ENCODE peak calls at places on chromosomes 4 and X, in six cellular contexts. G is left ventricle myocardium inferior, W is left lung, U is psoas muscle, T is GM12878, R is cardiac muscle cell. B is an unnamed sample. For H3K4me1 and H3K36me3, the result is how much of the 10 kb centered on the place peaks cover.

GRCh38 chr4:159242427-159242826 is 139.5 kb downstream of the RAPGEF2 start:
- DNase-seq in U (no peak), W (no peak), T (no peak), R (no peak), G (no peak), B (no peak)

GRCh38 chrX:39605866-39606265 is 491.9 kb downstream of the BCOR start:
- DNase-seq in T (no peak), W (no peak), G (no peak), U (no peak), R (no peak), B (no peak)

GRCh38 chr4:46931981-46932380 is 22.9 kb upstream of the COX7B2 start:
- DNase-seq in G (no peak), U (no peak), W (no peak), T (peak), R (peak), B (no peak)

GRCh38 chrX:32293962-32294708 is 917.2 kb downstream of the DMD start:
- DNase-seq in W (no peak), G (no peak), R (no peak), T (no peak), U (no peak), B (no peak)

GRCh38 chr4:14383652-14384051 is 618.6 kb upstream of the CPEB2 start:
- DNase-seq in R (no peak), W (no peak), T (no peak), G (no peak), U (no peak), B (no peak)

GRCh38 chr4:186021461-186022167 is 47.3 kb upstream of the TLR3 start:
- DNase-seq in U (no peak), W (no peak), T (no peak), R (peak), G (no peak), B (no peak)

GRCh38 chr4:143289370-143289769 is 47.3 kb upstream of the GAB1 start:
- DNase-seq in T (no peak), R (no peak), G (no peak), W (no peak), U (no peak), B (no peak)

GRCh38 chr4:112189754-112190153 is 41.8 kb upstream of the AP1AR start:
- DNase-seq in U (no peak), G (no peak), R (peak), T (no peak), W (no peak), B (no peak)

GRCh38 chr4:176545886-176546285 is 226.1 kb downstream of the SPCS3 start:
- DNase-seq in G (no peak), T (no peak), U (no peak), W (no peak), R (no peak), B (no peak)

GRCh38 chr4:175273995-175274753 is 356.0 kb downstream of the ADAM29 start:
- DNase-seq in R (no peak), T (no peak), U (no peak), G (no peak), W (no peak), B (no peak)

GRCh38 chr4:77360451-77360850 is 203.4 kb downstream of the CCNG2 start:
- DNase-seq in U (no peak), W (no peak), G (no peak), T (no peak), R (no peak), B (no peak)

GRCh38 chr4:53150631-53151488 is 215.0 kb downstream of the SCFD2 start:
- DNase-seq in W (no peak), R (no peak), T (no peak), U (no peak), G (no peak), B (no peak)

GRCh38 chrX:36909584-36909983 is 98.6 kb upstream of the FAM47C start:
- DNase-seq in T (no peak), W (no peak), R (peak), G (no peak), U (no peak), B (no peak)

GRCh38 chrX:108464604-108465003 is 25.0 kb downstream of the COL4A5 start:
- DNase-seq in G (no peak), R (no peak), W (no peak), T (no peak), U (no peak), B (no peak)

GRCh38 chr4:25310066-25310824 is 2.3 kb upstream of the ZCCHC4 start:
- DNase-seq in T (peak), G (no peak), U (no peak), W (no peak), R (no peak), B (no peak)

GRCh38 chrX:148049441-148049840 is 68.3 kb downstream of the FMR1NB start:
- DNase-seq in W (no peak), T (no peak), R (peak), U (no peak), G (no peak), B (no peak)

GRCh38 chr4:10738826-10739489 is 54.4 kb upstream of the CLNK start:
- DNase-seq in G (no peak), T (no peak), U (no peak), R (no peak), W (no peak), B (no peak)

GRCh38 chrX:80022363-80023031 is 7.9 kb downstream of the TBX22 start:
- DNase-seq in T (no peak), R (no peak), U (no peak), G (no peak), W (no peak), B (peak)

GRCh38 chrX:32448320-32448719 is 763.0 kb downstream of the DMD start:
- DNase-seq in G (no peak), R (peak), U (no peak), W (no peak), T (peak), B (no peak)

GRCh38 chrX:133254666-133255065 is 36.5 kb upstream of the TFDP3 start:
- DNase-seq in G (no peak), T (no peak), U (no peak), W (no peak), R (no peak), B (no peak)

GRCh38 chrX:119468930-119469635 is 839 bp downstream of the SLC25A5 start:
- DNase-seq in T (peak), U (peak), W (peak), G (peak), R (peak), B (peak)

GRCh38 chr4:92129408-92129994 is 174.3 kb upstream of the GRID2 start:
- DNase-seq in T (no peak), U (no peak), R (no peak), G (no peak), W (peak), B (no peak)

GRCh38 chr4:95500361-95500760 is 48.4 kb downstream of the UNC5C start:
- DNase-seq in R (no peak), G (no peak), U (no peak), T (no peak), W (no peak), B (no peak)

GRCh38 chrX:24464836-24465523 is at the start of gene PDK3:
- DNase-seq in T (peak), R (peak), U (peak), G (peak), W (peak), B (peak)

GRCh38 chrX:68999931-69000330 is 165.3 kb downstream of the PJA1 start:
- DNase-seq in T (no peak), G (no peak), W (no peak), R (no peak), U (no peak), B (no peak)

GRCh38 chrX:41981481-41982013 is 58.2 kb upstream of the CASK start:
- DNase-seq in R (no peak), U (no peak), W (no peak), G (no peak), T (no peak), B (no peak)

GRCh38 chr4:151753056-151753455 is 7.8 kb downstream of the GATB start:
- DNase-seq in W (no peak), R (peak), T (no peak), G (no peak), U (no peak), B (no peak)
- H3K27ac ChIP-seq in W (no peak), R (no peak), T (no peak), G (no peak), U (no peak), B (no peak)

GRCh38 chr4:74623041-74623440 is 171.3 kb downstream of the BTC start:
- DNase-seq in G (no peak), T (no peak), R (peak), W (no peak), U (no peak), B (no peak)
- H3K4me1 ChIP-seq in G (under half), T (under half), R (under half), W (under half), U (under half), B (under half)

DNA sequence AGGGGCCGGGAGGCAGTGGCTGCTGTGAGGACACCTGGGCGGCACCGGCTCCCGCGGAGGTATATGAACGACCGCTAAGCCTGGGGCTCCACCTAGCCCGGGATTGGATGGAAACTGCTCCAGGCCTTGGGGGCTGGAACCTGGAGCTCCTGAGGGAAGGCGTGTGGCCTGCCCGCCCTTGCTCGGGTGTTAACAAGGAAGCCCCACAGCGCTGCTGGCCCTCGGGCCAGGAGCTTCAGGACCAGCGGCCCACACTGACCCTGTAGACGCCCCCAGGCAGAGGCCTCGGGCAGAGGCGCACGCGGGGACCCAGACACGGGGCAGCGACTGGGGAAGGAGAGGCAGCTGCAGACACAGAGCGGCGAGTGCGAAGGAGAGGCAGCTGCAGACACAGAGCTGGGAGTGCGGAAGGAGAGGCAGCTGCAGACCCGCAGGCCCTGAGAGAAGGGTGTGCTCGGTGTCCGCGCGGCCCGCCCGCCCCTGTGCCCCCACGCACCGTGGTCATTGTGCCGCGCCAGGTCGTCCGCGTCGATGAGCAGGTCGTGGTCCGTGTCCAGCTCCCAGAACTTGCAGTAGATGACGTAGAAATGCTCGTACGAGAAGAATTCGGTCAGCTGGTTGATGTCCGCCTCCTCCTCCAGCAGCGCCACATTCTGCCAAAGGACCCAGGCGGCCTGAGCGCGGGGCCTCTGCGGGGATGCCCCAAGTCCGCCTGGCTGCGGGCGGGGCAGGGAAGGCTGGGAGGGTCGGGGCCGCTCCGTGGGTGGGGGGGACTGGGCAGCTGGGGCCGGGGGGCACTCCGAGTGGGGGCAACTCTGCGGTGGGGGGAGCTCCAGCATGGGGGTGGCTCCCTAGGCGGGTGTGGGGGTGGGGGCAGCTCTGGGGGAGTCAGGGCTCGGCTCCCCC is 26.7 kb upstream of the GTPBP6 start:
- DNase-seq in W (peak), G (peak), T (no peak), R (no peak), U (peak), B (peak)
- H3K36me3 ChIP-seq in W (under half), G (under half), T (under half), R (under half), U (under half), B (under half)

DNA sequence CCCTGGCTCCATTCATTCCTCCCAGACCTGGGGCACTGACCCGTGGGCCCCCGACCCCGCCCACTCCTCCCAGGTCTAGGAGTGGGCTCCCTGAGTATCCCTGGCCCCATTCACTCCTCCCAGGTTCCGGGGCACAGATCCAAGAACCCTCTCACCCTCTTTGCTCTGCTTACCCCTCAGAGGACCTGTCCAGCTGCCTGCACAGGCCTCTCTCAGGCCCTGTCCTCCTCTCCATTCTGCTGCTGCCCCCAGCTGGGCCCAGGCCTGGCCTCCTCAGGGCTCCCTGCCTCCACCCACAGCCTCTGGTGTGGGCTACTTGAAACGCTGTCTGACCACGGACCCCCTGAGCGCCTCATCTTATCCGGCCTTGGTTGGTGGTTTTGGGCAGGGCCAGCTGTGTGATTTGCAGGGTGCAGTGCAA is 217.7 kb upstream of the PSAPL1 start:
- DNase-seq in U (peak), T (no peak), G (no peak), W (no peak), R (peak), B (peak)
- H3K27ac ChIP-seq in U (no peak), T (no peak), G (no peak), W (no peak), R (no peak), B (no peak)

GRCh38 chr4:1247811-1248261 is 1.1 kb downstream of the CTBP1 start:
- DNase-seq in W (no peak), R (peak), G (no peak), T (no peak), U (no peak), B (no peak)
- H3K4me1 ChIP-seq in W (half or more), R (under half), G (half or more), T (under half), U (half or more), B (under half)

DNA sequence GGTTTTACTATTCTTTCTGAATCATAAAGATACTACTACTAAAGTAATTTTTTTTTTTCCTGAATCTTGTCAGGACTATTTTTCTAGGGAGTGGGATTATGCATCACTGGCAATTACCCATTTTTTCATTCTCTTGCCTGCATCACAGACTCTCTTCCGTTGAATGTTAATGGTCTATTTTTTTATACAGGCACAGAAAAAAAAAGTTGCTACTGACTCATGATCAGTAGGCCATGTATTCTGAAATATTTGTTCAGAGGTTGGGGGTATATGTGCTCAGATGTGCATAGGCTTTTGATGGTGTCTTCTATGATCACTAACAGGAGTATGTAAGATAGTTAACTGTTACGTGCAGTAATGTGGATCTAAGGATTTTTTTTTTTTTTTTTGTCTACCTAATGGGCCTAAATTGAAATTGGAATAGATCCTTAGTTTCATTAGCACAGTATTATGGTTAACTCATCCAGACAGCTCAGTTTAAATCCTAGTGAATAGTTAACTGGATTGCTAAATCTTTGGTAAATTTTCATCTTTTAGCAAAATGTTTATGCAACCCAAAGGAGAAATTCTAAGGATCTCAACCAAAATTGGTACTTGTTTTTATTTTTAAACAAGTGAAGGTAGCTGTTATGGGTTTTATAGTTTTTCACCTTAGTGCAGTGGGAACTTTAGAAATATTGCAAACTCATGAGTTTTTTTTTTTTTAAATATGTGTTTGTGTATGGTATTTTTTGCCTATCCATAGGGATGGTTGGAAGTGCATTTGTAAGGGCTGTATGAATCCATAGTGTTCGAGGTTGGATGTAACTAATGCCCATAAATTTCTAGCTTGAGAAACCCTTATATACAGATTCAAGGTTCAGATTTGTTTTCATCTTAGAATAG is 12.1 kb downstream of the BMP2K start:
- DNase-seq in G (no peak), U (no peak), T (no peak), R (no peak), W (no peak), B (no peak)
- H3K36me3 ChIP-seq in G (under half), U (under half), T (under half), R (under half), W (under half), B (under half)

DNA sequence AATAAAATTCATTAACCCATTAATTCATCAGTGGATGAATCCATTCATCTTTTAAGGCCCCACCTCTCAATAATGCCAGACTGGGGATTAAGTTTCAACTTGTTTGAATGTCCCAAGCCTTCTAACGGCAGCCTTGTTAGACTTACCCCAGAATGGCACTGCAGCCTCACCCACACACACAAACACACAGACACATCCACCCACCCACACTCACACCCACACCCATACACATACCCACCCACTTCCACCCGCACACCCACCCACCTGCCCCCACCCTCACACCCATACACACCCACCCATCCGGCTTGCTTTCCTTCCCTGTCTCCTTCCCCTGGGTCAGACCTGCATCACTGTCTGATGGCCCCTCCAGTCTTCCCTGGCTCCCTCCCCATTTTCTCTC is 102.6 kb downstream of the ARHGAP10 start:
- DNase-seq in U (no peak), W (no peak), R (no peak), G (no peak), T (no peak), B (no peak)
- H3K27ac ChIP-seq in U (peak), W (no peak), R (no peak), G (peak), T (no peak), B (no peak)

B was measured in aorta.